ENCODE peak calls at places on chromosomes 13 and 19, in four cellular contexts. One of them, this sample, is unnamed.
A peak's percentile ranks its signal among the peaks of the same experiment; 100 is the strongest.

GRCh38 chr13:23868521-23868920 is 20.7 kb downstream of the MIPEP start:
- DNase-seq in GM23248: peak; percentile 85
- DNase-seq in PC-3: peak; percentile 90
- DNase-seq in fibroblast of lung: peak; percentile 77
- DNase-seq in this sample: no peak

GRCh38 chr13:113837554-113838355 is 26.1 kb downstream of the GAS6 start:
- DNase-seq in GM23248: peak; percentile 99
- DNase-seq in fibroblast of lung: peak; percentile 99
- DNase-seq in PC-3: peak; percentile 84
- DNase-seq in this sample: no peak

GRCh38 chr19:15563325-15563794 is 51.7 kb upstream of the CYP4F8 start:
- DNase-seq in fibroblast of lung: no peak
- DNase-seq in PC-3: peak; percentile 41
- DNase-seq in GM23248: peak; percentile 19
- DNase-seq in this sample: no peak

GRCh38 chr19:30313353-30313750 is 58.8 kb upstream of the ZNF536 start:
- DNase-seq in PC-3: no peak
- DNase-seq in fibroblast of lung: no peak
- DNase-seq in GM23248: no peak
- DNase-seq in this sample: no peak

GRCh38 chr19:17078038-17078919 is 2.7 kb downstream of the MYO9B start:
- DNase-seq in PC-3: no peak
- DNase-seq in GM23248: peak; percentile 28
- DNase-seq in fibroblast of lung: no peak
- DNase-seq in this sample: no peak

GRCh38 chr19:41958367-41959055 is 610 bp downstream of the RABAC1 start:
- DNase-seq in GM23248: peak; percentile 92
- DNase-seq in PC-3: peak; percentile 60
- DNase-seq in fibroblast of lung: peak; percentile 76
- DNase-seq in this sample: peak; percentile 94

GRCh38 chr13:30846311-30846710 is 59.8 kb upstream of the MEDAG start:
- DNase-seq in fibroblast of lung: peak; percentile 92
- DNase-seq in PC-3: no peak
- DNase-seq in GM23248: peak; percentile 79
- DNase-seq in this sample: no peak

GRCh38 chr19:46546194-46546896 is 50.7 kb upstream of the PNMA8B start:
- DNase-seq in GM23248: peak; percentile 55
- DNase-seq in fibroblast of lung: peak; percentile 49
- DNase-seq in PC-3: peak; percentile 28
- DNase-seq in this sample: peak; percentile 51

GRCh38 chr19:2561221-2561620 is 85.3 kb downstream of the GADD45B start:
- DNase-seq in PC-3: no peak
- DNase-seq in fibroblast of lung: no peak
- DNase-seq in GM23248: no peak
- DNase-seq in this sample: no peak

GRCh38 chr19:1235625-1236538 is 1.9 kb downstream of the CBARP start:
- DNase-seq in fibroblast of lung: peak; percentile 68
- DNase-seq in PC-3: peak; percentile 45
- DNase-seq in GM23248: peak; percentile 58
- DNase-seq in this sample: no peak

GRCh38 chr19:5337126-5337525 is 3.5 kb downstream of the PTPRS start:
- DNase-seq in GM23248: no peak
- DNase-seq in PC-3: no peak
- DNase-seq in fibroblast of lung: no peak
- DNase-seq in this sample: no peak

GRCh38 chr19:47104678-47105077 is 8.9 kb downstream of the ZC3H4 start:
- DNase-seq in PC-3: no peak
- DNase-seq in fibroblast of lung: no peak
- DNase-seq in GM23248: no peak
- DNase-seq in this sample: no peak

DNA sequence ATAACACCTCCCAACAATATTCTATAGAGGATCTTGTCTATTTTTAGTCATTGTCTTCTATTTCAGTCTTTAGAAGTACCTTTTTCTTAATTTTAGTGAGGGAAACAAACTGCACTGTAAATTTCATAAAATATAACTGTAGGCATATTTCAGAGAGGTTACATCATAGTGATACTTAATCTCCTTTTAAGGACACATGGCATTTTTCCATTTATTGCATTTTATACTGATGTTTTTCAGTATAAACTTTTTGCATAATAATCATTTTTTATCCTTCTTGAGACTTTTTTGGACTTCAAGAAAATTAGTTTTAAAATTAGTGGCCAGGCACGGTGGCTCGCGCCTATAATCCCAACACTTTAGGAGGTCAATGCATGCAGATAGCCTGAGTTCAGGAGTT is 6.6 kb downstream of the ZNF700 start:
- DNase-seq in PC-3: no peak
- DNase-seq in GM23248: no peak
- DNase-seq in fibroblast of lung: no peak
- DNase-seq in this sample: no peak
- H3K9ac ChIP-seq in PC-3: no peak overlapping the region
- H3K9ac ChIP-seq in GM23248: no peak overlapping the region
- H3K9ac ChIP-seq in fibroblast of lung: no peak overlapping the region
- H3K9ac ChIP-seq in this sample: no peak overlapping the region

GRCh38 chr19:55525289-55526101 is 11.4 kb downstream of the SBK2 start:
- DNase-seq in PC-3: no peak
- DNase-seq in fibroblast of lung: no peak
- DNase-seq in GM23248: no peak
- DNase-seq in this sample: no peak
- H3K4me3 ChIP-seq in PC-3: no peak overlapping the region
- H3K4me3 ChIP-seq in fibroblast of lung: no peak overlapping the region
- H3K4me3 ChIP-seq in GM23248: no peak overlapping the region
- H3K4me3 ChIP-seq in this sample: no peak overlapping the region

GRCh38 chr19:19147344-19147743 is 9.1 kb upstream of the TMEM161A start:
- DNase-seq in fibroblast of lung: no peak
- DNase-seq in PC-3: no peak
- DNase-seq in GM23248: no peak
- DNase-seq in this sample: no peak

GRCh38 chr19:19146000-19146608 is 7.8 kb upstream of the TMEM161A start:
- DNase-seq in GM23248: peak; percentile 52
- DNase-seq in PC-3: peak; percentile 65
- DNase-seq in fibroblast of lung: peak; percentile 35
- DNase-seq in this sample: peak; percentile 72

GRCh38 chr19:19146865-19147264 is 8.6 kb upstream of the TMEM161A start:
- DNase-seq in fibroblast of lung: no peak
- DNase-seq in PC-3: no peak
- DNase-seq in GM23248: no peak
- DNase-seq in this sample: no peak

GRCh38 chr19:19142347-19142746 is 4.1 kb upstream of the TMEM161A start:
- DNase-seq in GM23248: no peak
- DNase-seq in PC-3: no peak
- DNase-seq in fibroblast of lung: no peak
- DNase-seq in this sample: no peak

DNA sequence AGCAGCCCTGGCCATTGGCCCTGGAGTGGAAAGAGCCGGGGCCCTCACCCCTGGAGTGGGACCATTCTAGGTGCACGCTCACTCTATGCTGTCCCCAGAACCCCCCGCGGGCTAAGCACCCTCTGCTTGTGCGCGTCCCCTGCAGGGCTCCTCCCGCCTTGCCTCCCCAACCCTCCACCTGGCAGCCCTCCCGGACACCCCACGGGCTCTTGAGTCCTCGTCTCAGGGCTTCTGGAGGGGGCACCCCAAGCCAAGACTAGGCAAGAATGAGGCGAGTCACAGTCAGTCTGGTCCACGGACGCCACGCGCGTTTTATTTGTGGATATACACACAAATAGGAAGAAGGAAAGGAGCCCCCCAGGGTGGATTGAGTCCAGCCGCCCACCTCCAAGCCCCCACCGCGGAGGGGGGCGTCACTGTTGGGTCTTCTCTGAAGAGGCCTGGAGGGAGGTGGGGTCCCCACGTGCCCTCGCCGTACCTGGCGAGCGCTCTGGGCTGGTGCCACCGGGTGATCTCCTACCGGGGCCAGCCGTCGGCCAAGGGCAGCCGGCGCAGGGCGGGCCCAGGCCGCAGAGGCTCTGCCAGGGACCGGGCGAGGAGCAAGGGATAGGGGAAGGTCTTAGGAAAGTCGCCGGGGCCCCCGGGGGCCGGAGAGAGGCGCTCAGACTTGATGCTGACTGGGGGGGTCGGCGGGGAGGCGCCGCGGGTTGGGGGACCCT is 7.2 kb upstream of the TMEM161A start:
- DNase-seq in GM23248: no peak
- DNase-seq in PC-3: no peak
- DNase-seq in fibroblast of lung: no peak
- DNase-seq in this sample: no peak
- H3K9ac ChIP-seq in GM23248: peak overlapping the region; percentile 64
- H3K9ac ChIP-seq in PC-3: no peak overlapping the region
- H3K9ac ChIP-seq in fibroblast of lung: peak overlapping the region; percentile 7
- H3K9ac ChIP-seq in this sample: no peak overlapping the region

GRCh38 chr19:13102666-13103584 is at the start of gene LYL1:
- DNase-seq in PC-3: no peak
- DNase-seq in fibroblast of lung: peak; percentile 39
- DNase-seq in GM23248: no peak
- DNase-seq in this sample: peak; percentile 83

GRCh38 chr19:13102416-13102665 is 317 bp downstream of the LYL1 start:
- DNase-seq in PC-3: no peak
- DNase-seq in fibroblast of lung: no peak
- DNase-seq in GM23248: peak; percentile 73
- DNase-seq in this sample: no peak

GRCh38 chr19:13103585-13103923 is 896 bp upstream of the LYL1 start:
- DNase-seq in GM23248: no peak
- DNase-seq in PC-3: no peak
- DNase-seq in fibroblast of lung: no peak
- DNase-seq in this sample: no peak

GRCh38 chr19:13104848-13105646 is 2.4 kb upstream of the LYL1 start:
- DNase-seq in fibroblast of lung: no peak
- DNase-seq in PC-3: no peak
- DNase-seq in GM23248: no peak
- DNase-seq in this sample: no peak

DNA sequence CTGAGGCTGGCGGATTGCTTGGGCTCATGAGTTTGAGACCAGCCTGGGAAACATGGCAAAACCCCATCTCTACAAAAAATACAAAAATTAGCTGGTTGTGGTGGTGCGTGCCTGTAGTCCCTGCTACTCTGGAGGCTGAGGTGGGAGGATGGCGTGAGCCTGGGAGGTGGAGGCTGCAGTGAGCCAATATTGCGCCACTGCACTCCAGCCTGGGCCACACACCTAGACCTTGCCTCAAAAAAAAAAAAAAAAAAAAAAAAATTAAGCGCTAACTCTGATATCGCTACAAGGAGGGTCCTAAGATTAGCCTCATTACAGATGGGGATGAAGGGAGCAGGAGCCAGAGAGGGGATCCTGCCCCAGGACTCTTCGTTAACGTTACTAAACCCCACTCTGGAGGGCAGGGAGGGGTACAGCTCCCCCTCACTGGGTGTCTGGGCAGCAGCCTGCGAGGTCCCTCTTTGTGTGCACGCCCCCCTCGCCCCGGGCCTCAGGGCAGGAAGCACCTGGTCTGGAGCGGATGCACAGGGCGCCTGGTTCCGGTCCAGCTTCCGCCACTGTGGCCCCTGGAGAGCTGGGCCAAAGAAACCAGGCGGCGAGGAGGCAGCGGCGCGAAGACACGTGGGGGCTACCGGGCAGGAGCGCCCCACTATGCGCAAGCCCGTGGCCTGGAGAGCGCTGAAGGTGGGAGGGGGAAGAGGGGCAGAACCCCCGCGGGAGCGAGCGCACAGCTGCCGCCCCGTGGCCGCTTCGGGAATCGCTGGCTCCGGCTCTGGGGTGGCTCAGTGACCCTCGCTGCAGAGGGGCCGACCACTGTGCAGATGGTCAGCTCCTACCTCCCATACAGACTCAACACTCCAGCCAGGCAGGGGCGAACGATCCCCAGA is 1.5 kb upstream of the LYL1 start:
- DNase-seq in PC-3: peak; percentile 50
- DNase-seq in GM23248: peak; percentile 52
- DNase-seq in fibroblast of lung: no peak
- DNase-seq in this sample: peak; percentile 64
- H3K4me3 ChIP-seq in PC-3: peak overlapping the region; percentile 57
- H3K4me3 ChIP-seq in GM23248: no peak overlapping the region
- H3K4me3 ChIP-seq in fibroblast of lung: no peak overlapping the region
- H3K4me3 ChIP-seq in this sample: no peak overlapping the region